ENCODE peak calls at places on chromosomes 7 and 10, in five cellular contexts. R is astrocyte of the spinal cord, E is foreskin keratinocyte, G is neural crest cell, B is progenitor cell of endocrine pancreas. Y is an unnamed sample.

GRCh38 chr7:95758187-95758586 is 14.2 kb upstream of the DYNC1I1 start:
- DNase-seq in R (no peak), E (no peak), G (no peak), B (no peak), Y (no peak)

GRCh38 chr7:7868245-7868899 is 100.2 kb upstream of the GLCCI1 start:
- DNase-seq in R (no peak), E (no peak), G (no peak), B (no peak), Y (no peak)

GRCh38 chr7:101690061-101690460 is 61.0 kb upstream of the MYL10 start:
- DNase-seq in R (peak; percentile 21), E (peak; percentile 21), G (no peak), B (no peak), Y (no peak)

GRCh38 chr7:90298145-90299038 is 22.7 kb downstream of the FAM237B start:
- DNase-seq in R (peak; percentile 63), E (peak; percentile 69), G (no peak), B (no peak), Y (no peak)

GRCh38 chr10:100370976-100371706 is 24.1 kb downstream of the SCD start:
- DNase-seq in R (peak; percentile 93), E (peak; percentile 83), G (peak; percentile 69), B (peak; percentile 36), Y (no peak)

GRCh38 chr10:27413387-27413786 is 90.7 kb upstream of the RAB18 start:
- DNase-seq in R (no peak), E (no peak), G (no peak), B (no peak), Y (no peak)

GRCh38 chr7:125727215-125727614 is 797.6 kb upstream of the POT1 start:
- DNase-seq in R (no peak), E (no peak), G (no peak), B (no peak), Y (no peak)

GRCh38 chr10:102645388-102645740 is 1.1 kb downstream of the TRIM8 start:
- DNase-seq in R (no peak), E (no peak), G (no peak), B (peak; percentile 47), Y (no peak)

GRCh38 chr10:11570751-11571150 is 40.7 kb downstream of the USP6NL start:
- DNase-seq in R (no peak), E (no peak), G (no peak), B (no peak), Y (no peak)

GRCh38 chr7:44801890-44802289 is 5.4 kb downstream of the PPIA start:
- DNase-seq in R (no peak), E (peak; percentile 95), G (no peak), B (no peak), Y (no peak)

GRCh38 chr10:4132216-4132556 is 347.2 kb upstream of the KLF6 start:
- DNase-seq in R (no peak), E (no peak), G (no peak), B (no peak), Y (no peak)

GRCh38 chr7:134777908-134778580 is 1.4 kb upstream of the CALD1 start:
- DNase-seq in R (peak; percentile 26), E (peak; percentile 25), G (no peak), B (no peak), Y (no peak)

GRCh38 chr7:27129729-27130539 is 623 bp downstream of the HOXA4 start:
- DNase-seq in R (no peak), E (no peak), G (no peak), B (no peak), Y (no peak)

GRCh38 chr7:47404005-47404404 is 177.9 kb downstream of the TNS3 start:
- DNase-seq in R (no peak), E (no peak), G (no peak), B (no peak), Y (no peak)

GRCh38 chr7:39621261-39621660 is 2.1 kb upstream of the RALA start:
- DNase-seq in R (peak; percentile 85), E (peak; percentile 94), G (no peak), B (no peak), Y (no peak)

GRCh38 chr7:100567045-100567730 is 6.5 kb downstream of the SAP25 start:
- DNase-seq in R (peak; percentile 37), E (no peak), G (no peak), B (no peak), Y (no peak)

GRCh38 chr10:102043456-102043855 is 12.5 kb downstream of the ARMH3 start:
- DNase-seq in R (no peak), E (no peak), G (no peak), B (no peak), Y (no peak)

GRCh38 chr10:22258471-22258870 is 40.7 kb upstream of the EBLN1 start:
- DNase-seq in R (no peak), E (no peak), G (no peak), B (no peak), Y (no peak)

GRCh38 chr7:25430200-25430953 is 202.1 kb upstream of the NPVF start:
- DNase-seq in R (no peak), E (no peak), G (no peak), B (no peak), Y (no peak)

GRCh38 chr7:8295638-8296361 is 33.8 kb upstream of the ICA1 start:
- DNase-seq in R (peak; percentile 85), E (peak; percentile 64), G (peak; percentile 20), B (peak; percentile 21), Y (no peak)

GRCh38 chr10:77873558-77874380 is 52.8 kb downstream of the DLG5 start:
- DNase-seq in R (peak; percentile 80), E (peak; percentile 94), G (no peak), B (no peak), Y (no peak)

GRCh38 chr10:75209325-75210192 is 1.0 kb upstream of the VDAC2 start:
- DNase-seq in R (peak; percentile 70), E (peak; percentile 63), G (no peak), B (no peak), Y (no peak)

GRCh38 chr7:21542891-21543527 is at the start of gene DNAH11:
- DNase-seq in R (peak; percentile 19), E (peak; percentile 6), G (peak; percentile 50), B (peak; percentile 47), Y (peak; percentile 50)

GRCh38 chr10:124944982-124945381 is 3.1 kb downstream of the ZRANB1 start:
- DNase-seq in R (peak; percentile 30), E (peak; percentile 8), G (no peak), B (no peak), Y (no peak)

GRCh38 chr10:127979566-127979965 is 72.7 kb downstream of the PTPRE start:
- DNase-seq in R (no peak), E (no peak), G (no peak), B (no peak), Y (no peak)

GRCh38 chr10:79454259-79454658 is 8.8 kb upstream of the ZCCHC24 start:
- DNase-seq in R (peak; percentile 52), E (peak; percentile 87), G (no peak), B (no peak), Y (no peak)

GRCh38 chr7:157516311-157516710 is 179.5 kb downstream of the DNAJB6 start:
- DNase-seq in R (no peak), E (no peak), G (no peak), B (no peak), Y (no peak)

DNA sequence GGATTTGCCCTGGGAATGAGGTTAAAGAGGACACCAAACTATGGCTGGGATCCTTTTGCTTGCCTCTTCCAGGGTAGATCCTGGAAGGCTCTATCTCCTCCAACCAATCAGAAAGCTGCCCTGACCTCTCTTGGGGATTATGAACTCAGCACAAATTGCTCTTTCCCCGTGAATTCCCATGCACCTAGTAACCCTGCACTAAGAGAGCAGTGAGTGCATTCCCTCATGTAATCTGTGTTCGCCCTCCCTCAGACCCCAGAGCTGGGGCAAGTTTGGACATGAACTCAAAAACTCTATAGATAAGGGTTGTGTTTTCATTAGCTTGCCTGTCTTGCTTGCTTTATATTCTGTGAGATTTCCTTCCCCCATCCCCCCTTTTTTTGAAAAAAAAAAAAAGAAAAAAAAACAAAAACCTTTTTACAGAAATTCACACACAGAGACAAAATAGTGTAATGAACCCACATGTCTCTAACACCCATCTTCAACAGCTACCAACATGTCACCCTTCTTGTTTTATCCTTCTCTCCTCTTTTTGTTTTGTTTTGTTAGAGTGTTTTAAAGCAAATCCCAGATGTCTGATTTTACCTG is 225.5 kb upstream of the TCF7L2 start:
- DNase-seq in R (no peak), E (peak; percentile 42), G (no peak), B (no peak), Y (no peak)
- TF ChIP-seq CTCF in R (no peak), E (no peak), G (no peak), B (no peak), Y (no peak)

GRCh38 chr10:130858626-130859025 is 452.9 kb downstream of the TCERG1L start:
- DNase-seq in R (no peak), E (no peak), G (no peak), B (no peak), Y (no peak)

GRCh38 chr10:130862122-130862521 is 449.4 kb downstream of the TCERG1L start:
- DNase-seq in R (no peak), E (no peak), G (no peak), B (no peak), Y (no peak)

GRCh38 chr10:130859427-130859826 is 452.1 kb downstream of the TCERG1L start:
- DNase-seq in R (no peak), E (no peak), G (no peak), B (no peak), Y (no peak)

GRCh38 chr10:130854151-130854550 is 457.4 kb downstream of the TCERG1L start:
- DNase-seq in R (peak; percentile 9), E (peak; percentile 0), G (no peak), B (no peak), Y (no peak)

DNA sequence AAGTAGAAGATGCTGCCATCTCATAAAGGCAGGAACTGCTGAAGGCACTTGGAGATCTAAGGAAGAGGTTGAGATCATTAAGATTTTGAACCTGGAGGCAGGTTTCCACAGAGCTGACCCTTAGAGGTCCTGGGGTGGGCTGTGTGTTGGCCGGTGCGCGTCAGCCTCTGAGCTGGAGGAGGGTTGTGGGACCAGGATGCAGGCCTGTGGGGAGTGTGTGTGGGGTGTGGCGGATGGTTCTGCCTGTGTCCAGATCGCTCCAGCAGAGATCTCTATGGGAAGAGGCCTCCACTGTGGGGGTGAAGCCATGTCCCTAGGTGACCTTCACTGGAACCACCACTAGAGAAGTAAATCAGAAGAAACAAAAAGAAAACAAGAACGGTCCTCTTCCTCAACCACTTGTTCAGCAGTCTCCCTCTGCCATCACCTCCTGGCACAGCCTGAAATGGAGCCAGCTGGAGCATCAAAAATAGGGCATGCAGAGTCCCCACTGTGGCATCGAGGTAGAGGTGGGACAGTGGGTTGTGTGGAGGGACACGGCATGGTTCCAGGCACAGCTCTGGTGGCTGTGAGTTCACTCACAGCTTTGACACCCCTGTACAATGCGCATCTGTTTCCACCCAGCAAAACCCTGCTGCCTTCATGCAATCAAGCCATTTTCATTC is 453.8 kb downstream of the TCERG1L start:
- DNase-seq in R (no peak), E (no peak), G (no peak), B (no peak), Y (no peak)
- TF ChIP-seq CTCF in R (no peak), E (no peak), G (no peak), B (no peak), Y (no peak)

DNA sequence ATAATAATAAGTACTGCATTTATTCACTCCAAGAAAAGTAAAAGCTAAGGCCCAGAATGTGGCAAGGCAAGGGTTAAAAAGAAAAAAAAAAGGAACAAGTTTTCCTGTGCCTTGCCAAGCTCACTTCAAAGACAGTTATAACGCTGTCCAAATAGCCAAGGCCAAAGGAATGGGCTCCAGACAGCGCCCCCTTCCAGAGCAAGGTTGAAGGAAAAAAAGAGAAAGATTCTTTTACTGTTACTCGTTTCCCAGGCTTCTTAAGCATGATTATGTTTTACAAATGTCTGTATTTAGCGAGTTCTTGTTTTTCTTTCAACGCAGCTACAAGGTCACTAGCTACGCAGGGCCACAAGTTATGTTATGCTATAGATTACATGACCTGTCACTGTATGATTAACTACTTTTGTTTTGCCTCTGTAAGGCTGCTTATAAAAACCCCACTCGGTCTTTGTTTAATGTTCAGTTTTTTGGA is 9.1 kb upstream of the EIF4H start:
- DNase-seq in R (no peak), E (no peak), G (no peak), B (no peak), Y (peak; percentile 42)
- TF ChIP-seq CTCF in R (peak; percentile 52), E (peak; percentile 48), G (peak; percentile 45), B (peak; percentile 49), Y (no peak)

GRCh38 chr10:92997620-92998019 is 63.0 kb upstream of the CYP26C1 start:
- DNase-seq in R (no peak), E (no peak), G (no peak), B (no peak), Y (no peak)
- TF ChIP-seq CTCF in R (no peak), E (no peak), G (no peak), B (no peak), Y (no peak)

Y was measured in mesothelial cell of epicardium.